ENCODE peak calls at places on chromosomes 4 and X, in five cellular contexts. M, U, N, J and G are unnamed samples.

GRCh38 chr4:57424231-57424897 is 314.2 kb upstream of the IGFBP7 start:
- DNase-seq in M (no peak), U (no peak), N (peak; percentile 72), J (no peak), G (no peak)

GRCh38 chrX:153438522-153438921 is 7.3 kb downstream of the TREX2 start:
- DNase-seq in M (no peak), U (no peak), N (peak; percentile 55), J (no peak), G (no peak)

GRCh38 chr4:142549248-142549647 is 296.9 kb downstream of the INPP4B start:
- DNase-seq in M (no peak), U (no peak), N (no peak), J (no peak), G (no peak)

GRCh38 chr4:149933883-149934282 is 118.2 kb upstream of the IQCM start:
- DNase-seq in M (no peak), U (no peak), N (peak; percentile 53), J (no peak), G (no peak)

GRCh38 chr4:57342406-57342805 is 232.2 kb upstream of the IGFBP7 start:
- DNase-seq in M (no peak), U (no peak), N (peak; percentile 3), J (no peak), G (no peak)

GRCh38 chr4:77152421-77152820 is 4.6 kb upstream of the CCNG2 start:
- DNase-seq in M (no peak), U (no peak), N (no peak), J (no peak), G (no peak)

GRCh38 chrX:71989768-71990167 is 79.1 kb downstream of the NHSL2 start:
- DNase-seq in M (no peak), U (peak; percentile 56), N (peak; percentile 32), J (no peak), G (no peak)

GRCh38 chr4:128823025-128823661 is 13.6 kb downstream of the JADE1 start:
- DNase-seq in M (no peak), U (no peak), N (peak; percentile 72), J (no peak), G (no peak)

GRCh38 chr4:139872274-139872673 is 206.7 kb downstream of the MGST2 start:
- DNase-seq in M (no peak), U (no peak), N (peak; percentile 89), J (no peak), G (no peak)

DNA sequence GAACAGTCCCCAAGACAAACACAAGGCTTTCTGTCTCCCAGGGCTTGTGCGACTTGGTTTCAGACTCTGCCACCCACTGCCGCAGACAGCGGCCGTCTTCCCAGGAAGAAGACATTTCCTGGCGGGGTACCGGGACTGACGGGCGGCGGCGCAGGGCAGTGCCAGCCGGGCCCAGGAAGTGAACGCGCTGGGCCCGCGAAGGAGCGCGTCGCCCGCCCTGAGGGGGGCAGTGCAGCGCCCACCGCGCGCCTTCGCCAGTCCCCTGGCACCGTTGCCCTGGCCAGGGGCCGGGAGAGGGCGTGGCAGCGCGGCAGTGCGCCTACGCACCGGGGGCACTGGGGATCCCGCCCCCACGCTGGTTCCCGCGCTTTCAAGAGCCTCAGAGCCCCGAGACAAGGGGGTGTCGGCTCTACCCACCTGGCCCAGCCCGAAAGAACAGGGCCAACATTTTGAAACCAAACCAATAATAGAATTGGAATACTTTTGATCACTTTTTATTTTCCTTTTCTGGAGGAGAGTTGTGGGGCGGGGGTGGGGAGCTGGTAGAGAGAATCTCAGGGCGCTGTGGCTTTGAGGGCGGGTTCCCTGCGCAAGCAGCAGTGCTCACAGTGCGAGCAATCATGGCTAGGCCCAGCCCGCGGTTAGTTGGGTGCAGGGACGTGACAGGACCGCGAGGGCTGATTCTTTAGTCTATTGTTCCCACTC is 23.6 kb upstream of the APLN start:
- DNase-seq in M (peak; percentile 44), U (peak; percentile 77), N (no peak), J (peak; percentile 16), G (no peak)
- TF ChIP-seq CTCF in M (no peak), U (peak; percentile 35), N (peak; percentile 24), J (peak; percentile 29), G (no peak)

DNA sequence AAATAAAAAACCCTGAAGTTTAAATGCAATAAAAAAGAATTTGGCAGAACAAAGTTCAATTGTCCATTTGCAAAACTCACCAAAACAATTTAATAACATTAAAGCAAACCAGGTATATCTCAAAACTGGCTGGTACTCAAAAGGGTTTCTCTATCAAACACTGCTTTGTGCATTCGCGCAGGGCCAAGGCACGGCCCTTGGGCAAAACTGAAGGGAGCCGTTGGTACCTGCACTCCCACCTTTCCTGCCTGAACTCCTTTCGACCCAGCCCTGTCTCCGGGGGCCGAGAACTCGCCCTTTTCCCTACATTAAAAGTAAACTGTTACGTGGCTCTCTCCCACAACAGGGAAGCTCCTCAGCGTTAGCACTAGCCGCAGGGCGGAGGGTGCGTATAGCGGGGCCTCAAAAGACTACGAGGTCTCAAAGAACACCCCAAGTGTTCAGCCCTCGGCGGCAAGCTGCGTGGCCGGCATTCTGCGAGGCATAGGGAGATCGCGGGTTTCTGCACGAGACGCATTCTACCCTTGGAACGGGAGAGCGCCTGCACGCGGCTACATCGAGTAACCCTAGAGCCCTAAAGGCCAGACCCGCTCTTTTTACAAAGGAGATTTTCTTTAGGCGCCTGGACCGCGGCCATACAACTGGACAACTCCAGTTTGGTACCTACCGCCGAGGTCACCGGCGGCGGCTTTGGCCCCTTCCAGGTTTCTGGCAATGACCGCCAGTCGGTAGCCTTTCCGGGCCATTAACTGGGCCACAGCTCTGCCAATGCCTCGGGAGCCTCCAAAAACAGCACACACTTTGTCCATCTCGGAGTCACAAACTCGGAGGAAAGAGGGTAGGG is 552 bp downstream of the CBR4 start:
- DNase-seq in M (peak; percentile 77), U (peak; percentile 82), N (peak; percentile 68), J (peak; percentile 37), G (peak; percentile 46)
- TF ChIP-seq CTCF in M (no peak), U (no peak), N (peak; percentile 23), J (no peak), G (peak; percentile 27)

DNA sequence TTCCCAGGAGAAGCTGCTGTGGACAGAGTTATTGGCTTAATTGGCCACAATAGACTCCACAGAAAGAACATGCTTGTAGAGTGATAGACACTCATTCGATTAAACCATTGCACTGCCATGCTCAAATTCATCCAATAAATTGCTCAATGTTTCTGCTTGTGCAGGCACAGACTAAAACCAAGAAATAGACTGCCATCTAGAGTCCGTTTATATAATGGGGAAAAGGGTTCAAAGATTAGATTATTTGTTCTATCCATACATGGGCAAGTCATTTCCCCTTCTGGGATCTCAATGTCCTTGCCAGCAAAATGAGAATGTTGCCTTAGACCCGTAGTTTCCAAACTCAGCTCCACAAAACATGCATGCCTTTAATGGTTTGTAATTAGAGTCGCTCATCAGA is 8.7 kb downstream of the SMIM10 start:
- DNase-seq in M (no peak), U (no peak), N (peak; percentile 71), J (peak; percentile 38), G (no peak)
- TF ChIP-seq CTCF in M (peak; percentile 28), U (peak; percentile 37), N (peak; percentile 39), J (peak; percentile 32), G (no peak)

GRCh38 chr4:5412296-5412695 is 296.1 kb downstream of the EVC2 start:
- DNase-seq in M (no peak), U (no peak), N (no peak), J (no peak), G (no peak)

GRCh38 chr4:5409237-5409636 is 299.1 kb downstream of the EVC2 start:
- DNase-seq in M (no peak), U (no peak), N (no peak), J (no peak), G (no peak)

DNA sequence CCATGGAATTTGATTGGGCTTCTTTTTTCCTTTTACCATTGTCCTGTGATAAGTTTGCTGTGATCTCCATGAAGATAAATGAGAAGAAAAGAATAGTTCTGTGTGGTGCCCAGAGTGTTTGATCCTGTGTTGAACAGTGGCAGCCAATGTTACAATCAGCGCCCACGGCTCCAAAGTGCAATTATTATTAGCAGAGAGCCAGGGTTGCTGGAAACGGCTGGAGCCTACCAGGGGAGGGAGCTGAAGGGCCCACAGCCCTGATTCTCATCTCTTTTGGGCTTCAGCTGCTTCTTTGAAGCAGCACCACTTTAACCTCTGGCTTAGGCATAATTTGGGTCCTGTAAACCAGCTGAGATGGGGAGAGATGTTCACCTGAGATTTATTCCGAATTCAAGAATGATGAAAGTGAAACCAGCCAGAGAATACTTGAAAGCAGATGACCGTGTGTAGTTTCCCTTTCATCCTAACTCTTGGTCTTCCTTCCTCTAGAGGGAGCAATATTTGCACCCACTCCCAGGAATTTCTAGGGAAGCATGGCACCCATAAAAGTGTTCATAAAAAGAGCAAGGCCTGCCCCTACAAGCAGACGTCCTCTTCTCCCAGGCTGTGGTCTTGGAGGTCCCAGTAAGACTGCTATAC is 298.3 kb downstream of the EVC2 start:
- DNase-seq in M (no peak), U (no peak), N (no peak), J (no peak), G (no peak)
- TF ChIP-seq CTCF in M (no peak), U (no peak), N (no peak), J (no peak), G (no peak)

DNA sequence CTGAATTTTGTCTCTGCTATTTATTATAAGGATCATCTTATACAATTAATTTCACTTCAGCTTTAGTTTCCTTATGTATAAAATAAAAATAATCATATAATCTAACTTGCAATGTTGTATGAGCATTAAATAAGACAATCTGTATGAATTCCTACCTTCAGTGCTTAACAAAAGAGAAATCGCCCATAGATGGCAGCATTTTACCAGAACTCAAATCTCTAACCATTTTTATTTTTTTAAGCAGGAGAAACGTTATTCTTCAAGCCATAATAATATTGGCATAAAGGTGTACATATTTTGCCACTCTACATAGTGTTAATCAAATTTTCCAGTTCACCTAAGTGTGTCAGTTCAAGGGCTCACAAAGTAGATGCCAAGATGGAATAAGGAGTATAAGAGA is 78.8 kb downstream of the TMEM47 start:
- DNase-seq in M (no peak), U (no peak), N (peak; percentile 63), J (no peak), G (no peak)
- TF ChIP-seq CTCF in M (peak; percentile 33), U (peak; percentile 45), N (peak; percentile 29), J (no peak), G (no peak)

GRCh38 chr4:4329496-4329895 is 39.4 kb downstream of the ZBTB49 start:
- DNase-seq in M (no peak), U (no peak), N (no peak), J (no peak), G (no peak)
- TF ChIP-seq CTCF in M (no peak), U (no peak), N (no peak), J (no peak), G (no peak)